ENCODE peak calls at places on chromosome 6, in six cellular contexts. D is body of pancreas, N is spleen, A is uterus, S is thyroid gland, Y is IMR-90. M is an unnamed sample. For H3K4me1, the result is how much of the 10 kb centered on the place peaks cover.

GRCh38 chr6:5499644-5500306 is 238.5 kb downstream of the FARS2 start:
- DNase-seq in D (no peak), N (no peak), A (no peak), S (no peak), Y (peak), M (no peak)

GRCh38 chr6:166387642-166388325 is 5.0 kb upstream of the MPC1 start:
- DNase-seq in D (no peak), N (no peak), A (no peak), S (no peak), Y (no peak), M (no peak)

GRCh38 chr6:32664827-32665362 is 1.6 kb downstream of the HLA-DQB1 start:
- DNase-seq in D (no peak), N (no peak), A (peak), S (no peak), Y (no peak), M (no peak)

GRCh38 chr6:144159231-144159630 is 8.9 kb downstream of the STX11 start:
- DNase-seq in D (no peak), N (no peak), A (no peak), S (no peak), Y (no peak), M (no peak)

GRCh38 chr6:142886431-142887170 is 58.4 kb downstream of the HIVEP2 start:
- DNase-seq in D (no peak), N (no peak), A (no peak), S (no peak), Y (peak), M (no peak)

GRCh38 chr6:23031986-23032385 is 462.6 kb downstream of the HDGFL1 start:
- DNase-seq in D (no peak), N (no peak), A (no peak), S (no peak), Y (peak), M (no peak)

GRCh38 chr6:110746680-110747079 is 68.6 kb downstream of the CDK19 start:
- DNase-seq in D (no peak), N (no peak), A (no peak), S (no peak), Y (no peak), M (no peak)

GRCh38 chr6:8506123-8506522 is 70.8 kb upstream of the SLC35B3 start:
- DNase-seq in D (no peak), N (no peak), A (no peak), S (no peak), Y (no peak), M (no peak)

GRCh38 chr6:16727996-16728395 is 33.3 kb downstream of the ATXN1 start:
- DNase-seq in D (no peak), N (no peak), A (no peak), S (no peak), Y (no peak), M (peak)

GRCh38 chr6:74041420-74041819 is 345.4 kb downstream of the CD109 start:
- DNase-seq in D (no peak), N (no peak), A (no peak), S (no peak), Y (no peak), M (no peak)

GRCh38 chr6:37536462-37537225 is 37.0 kb upstream of the CCDC167 start:
- DNase-seq in D (no peak), N (no peak), A (no peak), S (no peak), Y (no peak), M (no peak)

GRCh38 chr6:150444308-150444707 is 75.5 kb downstream of the IYD start:
- DNase-seq in D (no peak), N (no peak), A (no peak), S (peak), Y (no peak), M (no peak)

GRCh38 chr6:158647501-158647900 is 2.4 kb upstream of the SYTL3 start:
- DNase-seq in D (no peak), N (no peak), A (no peak), S (no peak), Y (peak), M (peak)

GRCh38 chr6:156873654-156874380 is 96.6 kb downstream of the ARID1B start:
- DNase-seq in D (no peak), N (no peak), A (no peak), S (peak), Y (no peak), M (no peak)

GRCh38 chr6:29005183-29005885 is at the start of gene ZNF311:
- DNase-seq in D (peak), N (no peak), A (peak), S (peak), Y (peak), M (peak)

GRCh38 chr6:39152247-39152646 is 37.3 kb upstream of the SAYSD1 start:
- DNase-seq in D (no peak), N (no peak), A (no peak), S (no peak), Y (no peak), M (no peak)

GRCh38 chr6:130365166-130366010 is 429 bp upstream of the TMEM200A start:
- DNase-seq in D (peak), N (peak), A (peak), S (peak), Y (peak), M (peak)

GRCh38 chr6:35831257-35832007 is 26.3 kb downstream of the LHFPL5 start:
- DNase-seq in D (no peak), N (no peak), A (no peak), S (no peak), Y (no peak), M (no peak)

DNA sequence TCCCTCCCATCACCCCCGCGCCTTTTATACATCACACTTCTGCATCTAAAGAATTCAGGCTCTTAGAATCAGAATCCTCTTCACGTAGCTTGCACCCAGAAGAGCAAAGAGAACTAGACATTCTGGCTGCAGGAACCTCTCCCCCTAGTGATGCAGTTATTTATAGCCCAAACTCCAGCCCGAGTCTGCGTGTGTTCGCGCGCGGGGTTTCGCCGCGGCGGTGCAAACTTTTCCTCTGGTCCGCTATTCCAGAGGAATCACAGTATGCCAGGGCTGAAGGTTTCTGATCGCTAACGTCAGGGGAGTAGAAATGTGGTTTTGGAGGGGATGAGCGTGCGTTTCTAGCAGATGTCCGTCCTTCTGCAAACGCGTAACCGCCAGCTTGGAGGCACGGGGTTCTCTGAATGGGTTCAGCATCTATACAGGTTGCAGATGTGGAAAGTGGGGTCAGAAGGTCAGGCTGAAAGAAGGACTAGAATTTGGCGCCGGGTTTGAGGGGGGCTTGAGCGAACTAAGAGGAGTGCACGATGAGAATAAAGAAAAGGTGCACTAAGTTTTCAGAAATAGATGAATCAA is 1.9 kb downstream of the EPHA7 start:
- DNase-seq in D (no peak), N (no peak), A (no peak), S (no peak), Y (no peak), M (no peak)
- H3K4me3 ChIP-seq in D (no peak), N (peak), A (no peak), S (no peak), Y (no peak), M (no peak)

GRCh38 chr6:90290991-90291390 is 5.7 kb downstream of the BACH2 start:
- DNase-seq in D (no peak), N (no peak), A (no peak), S (no peak), Y (peak), M (no peak)

GRCh38 chr6:90285611-90286381 is 10.8 kb downstream of the BACH2 start:
- DNase-seq in D (peak), N (peak), A (peak), S (peak), Y (peak), M (peak)

GRCh38 chr6:90289902-90290301 is 6.7 kb downstream of the BACH2 start:
- DNase-seq in D (no peak), N (no peak), A (no peak), S (no peak), Y (no peak), M (no peak)

GRCh38 chr6:90286884-90287488 is 9.7 kb downstream of the BACH2 start:
- DNase-seq in D (peak), N (no peak), A (peak), S (peak), Y (peak), M (peak)

DNA sequence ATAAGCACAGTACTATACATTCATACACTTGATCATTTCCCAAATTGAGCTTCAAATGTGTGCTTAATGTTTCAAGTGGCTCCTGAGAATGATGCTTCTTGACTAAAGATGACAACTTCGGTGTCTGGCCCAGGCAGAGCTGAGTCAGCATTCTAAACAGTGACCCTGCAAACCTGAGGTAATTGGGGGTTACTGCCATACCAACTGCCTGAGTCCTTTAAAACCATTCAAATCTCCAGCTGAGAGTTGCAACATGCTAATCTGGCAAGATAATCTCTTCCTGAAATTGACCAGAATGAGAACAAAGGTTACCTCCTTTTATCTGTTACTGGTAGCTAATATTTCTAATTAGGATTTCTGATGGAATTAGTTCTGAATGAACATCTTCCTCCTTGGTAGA is 8.2 kb downstream of the BACH2 start:
- DNase-seq in D (no peak), N (no peak), A (no peak), S (peak), Y (peak), M (no peak)
- H3K4me1 ChIP-seq in D (under half), N (under half), A (under half), S (under half), Y (under half), M (under half)

DNA sequence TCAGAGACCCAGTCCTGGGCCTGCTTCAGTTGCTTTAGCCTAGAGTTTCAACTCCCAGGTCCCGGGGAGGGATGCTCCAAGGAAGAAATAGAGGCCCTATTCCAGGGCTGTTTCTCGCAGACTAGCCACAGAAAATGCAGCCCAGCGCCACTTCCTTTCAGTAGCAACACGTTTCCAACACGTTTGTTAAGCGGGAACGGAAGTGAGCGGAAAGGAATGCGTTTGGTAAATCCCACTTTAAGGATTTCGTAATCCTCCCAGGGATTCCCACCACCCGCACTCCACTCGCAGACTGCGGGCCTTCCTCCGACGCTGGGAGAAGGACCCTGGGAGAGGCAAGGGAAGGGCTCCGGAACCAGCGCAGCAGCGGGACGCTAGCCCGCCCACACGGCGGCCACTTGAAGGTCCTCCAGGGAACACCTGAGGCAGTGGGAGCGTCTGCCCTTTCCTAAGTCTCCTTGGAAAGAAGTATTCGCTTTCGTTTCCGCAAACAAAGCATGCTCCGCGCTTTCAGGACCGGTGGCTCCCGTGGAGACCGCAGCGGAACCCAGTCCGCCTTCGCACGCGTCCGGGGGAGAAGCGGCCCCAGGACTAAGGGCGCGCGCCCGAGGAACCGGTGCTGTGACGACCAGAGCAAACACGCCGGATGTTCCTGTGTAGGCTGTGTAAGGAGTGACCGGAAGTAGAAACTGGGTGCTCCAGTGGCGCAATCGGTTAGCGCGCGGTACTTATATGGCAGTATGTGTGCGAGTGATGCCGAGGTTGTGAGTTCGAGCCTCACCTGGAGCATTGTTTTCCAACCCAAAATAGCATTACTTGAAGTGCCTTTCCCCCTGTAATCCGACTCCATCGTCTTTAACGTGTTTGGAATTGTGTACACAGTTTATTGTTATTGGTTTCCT is 227.6 kb upstream of the PRSS16 start:
- DNase-seq in D (peak), N (peak), A (peak), S (peak), Y (peak), M (peak)
- TF ChIP-seq POLR2A in D (peak), N (peak), A (no peak), S (no peak), Y (peak), M (peak)

DNA sequence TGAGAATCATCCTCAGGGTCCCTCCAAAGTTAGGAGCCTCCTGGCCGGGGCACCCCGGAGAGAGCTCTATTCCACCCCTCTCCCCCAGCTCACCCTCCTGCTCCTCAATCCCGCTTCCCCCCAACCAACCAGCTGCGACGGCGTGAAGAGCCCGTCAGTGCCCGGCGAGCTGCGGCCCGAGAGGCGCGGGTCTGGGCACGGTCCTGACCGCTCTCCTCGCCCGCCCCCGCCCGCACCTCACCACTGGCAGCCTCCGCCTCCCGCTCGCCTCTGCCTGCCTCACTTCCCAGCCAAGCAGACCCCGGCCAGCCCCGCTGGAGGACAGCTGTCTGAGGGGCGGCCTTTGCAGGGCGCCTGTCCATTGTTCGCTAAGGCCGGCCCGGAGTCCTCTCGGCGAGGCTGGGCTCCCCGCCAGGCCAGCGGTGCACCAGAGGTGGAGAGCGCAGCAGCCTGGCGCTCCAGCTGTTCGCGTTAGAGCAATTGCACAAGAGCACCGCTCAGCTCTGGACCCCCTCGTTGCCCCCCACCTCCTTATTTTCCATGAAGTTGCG is 1.2 kb downstream of the SOBP start:
- DNase-seq in D (peak), N (peak), A (peak), S (peak), Y (peak), M (peak)
- H3K4me3 ChIP-seq in D (peak), N (peak), A (peak), S (peak), Y (peak), M (peak)

M was measured in adrenal gland.